ENCODE peak calls at places on chromosomes 16 and 17, in six cellular contexts. M, U, T, X, V and Z are unnamed samples.

GRCh38 chr17:73639926-73640325 is 4.3 kb downstream of the SDK2 start:
- DNase-seq in M (no peak), U (no peak), T (no peak), X (peak; percentile 24), V (no peak), Z (no peak)

GRCh38 chr16:49055824-49056545 is 225.7 kb downstream of the CBLN1 start:
- DNase-seq in M (no peak), U (no peak), T (no peak), X (no peak), V (no peak), Z (no peak)

GRCh38 chr17:81898029-81898866 is 3.8 kb upstream of the NPB start:
- DNase-seq in M (no peak), U (no peak), T (no peak), X (no peak), V (no peak), Z (no peak)

GRCh38 chr17:49090885-49091594 is 41.5 kb upstream of the B4GALNT2 start:
- DNase-seq in M (no peak), U (no peak), T (no peak), X (no peak), V (no peak), Z (no peak)

GRCh38 chr17:80947200-80947940 is 44.3 kb upstream of the CHMP6 start:
- DNase-seq in M (no peak), U (peak; percentile 33), T (no peak), X (no peak), V (no peak), Z (no peak)

GRCh38 chr17:56754523-56755208 is 79.1 kb downstream of the C17orf67 start:
- DNase-seq in M (no peak), U (no peak), T (no peak), X (no peak), V (no peak), Z (no peak)

GRCh38 chr16:15827709-15828343 is 29.0 kb downstream of the MYH11 start:
- DNase-seq in M (no peak), U (no peak), T (no peak), X (no peak), V (no peak), Z (no peak)

GRCh38 chr17:65163990-65164495 is 26.9 kb downstream of the RGS9 start:
- DNase-seq in M (peak; percentile 26), U (no peak), T (no peak), X (peak; percentile 41), V (no peak), Z (no peak)

GRCh38 chr16:88988980-88989791 is 12.2 kb upstream of the CBFA2T3 start:
- DNase-seq in M (no peak), U (no peak), T (no peak), X (no peak), V (no peak), Z (no peak)

GRCh38 chr16:68514511-68514910 is 24.6 kb upstream of the ZFP90 start:
- DNase-seq in M (no peak), U (no peak), T (no peak), X (no peak), V (peak; percentile 47), Z (no peak)

GRCh38 chr17:19707728-19708221 is 8.6 kb downstream of the SLC47A2 start:
- DNase-seq in M (no peak), U (no peak), T (no peak), X (no peak), V (peak; percentile 55), Z (no peak)

GRCh38 chr17:55440391-55440790 is 18.8 kb upstream of the MMD start:
- DNase-seq in M (no peak), U (no peak), T (no peak), X (no peak), V (no peak), Z (no peak)

GRCh38 chr17:57342963-57343589 is 86.8 kb downstream of the MSI2 start:
- DNase-seq in M (no peak), U (no peak), T (no peak), X (no peak), V (no peak), Z (no peak)

GRCh38 chr17:48503747-48504146 is 27.1 kb downstream of the HOXB1 start:
- DNase-seq in M (no peak), U (no peak), T (no peak), X (no peak), V (no peak), Z (no peak)

GRCh38 chr16:68492501-68493411 is 44.4 kb upstream of the SMPD3 start:
- DNase-seq in M (no peak), U (no peak), T (no peak), X (peak; percentile 94), V (no peak), Z (no peak)

GRCh38 chr16:73082608-73083007 is 34.7 kb upstream of the ZFHX3 start:
- DNase-seq in M (no peak), U (no peak), T (peak; percentile 71), X (no peak), V (no peak), Z (no peak)

GRCh38 chr17:15777717-15778116 is 45.6 kb downstream of the TBC1D26 start:
- DNase-seq in M (no peak), U (no peak), T (no peak), X (no peak), V (no peak), Z (no peak)
- H3K9me3 ChIP-seq in M (peaks cover 11% of the 10 kb centered on the region), U (no peaks in the 10 kb centered on the region), T (no peaks in the 10 kb centered on the region), X (no peaks in the 10 kb centered on the region), V (no peaks in the 10 kb centered on the region), Z (no peaks in the 10 kb centered on the region)

GRCh38 chr16:56331399-56331798 is 93.9 kb downstream of the AMFR start:
- DNase-seq in M (no peak), U (no peak), T (no peak), X (no peak), V (no peak), Z (no peak)

GRCh38 chr16:56330476-56330875 is 94.9 kb downstream of the AMFR start:
- DNase-seq in M (no peak), U (no peak), T (no peak), X (no peak), V (no peak), Z (no peak)

GRCh38 chr16:56331915-56332314 is 93.4 kb downstream of the AMFR start:
- DNase-seq in M (no peak), U (no peak), T (no peak), X (no peak), V (no peak), Z (no peak)

GRCh38 chr16:56334761-56335160 is 90.6 kb downstream of the AMFR start:
- DNase-seq in M (no peak), U (no peak), T (no peak), X (no peak), V (no peak), Z (no peak)

DNA sequence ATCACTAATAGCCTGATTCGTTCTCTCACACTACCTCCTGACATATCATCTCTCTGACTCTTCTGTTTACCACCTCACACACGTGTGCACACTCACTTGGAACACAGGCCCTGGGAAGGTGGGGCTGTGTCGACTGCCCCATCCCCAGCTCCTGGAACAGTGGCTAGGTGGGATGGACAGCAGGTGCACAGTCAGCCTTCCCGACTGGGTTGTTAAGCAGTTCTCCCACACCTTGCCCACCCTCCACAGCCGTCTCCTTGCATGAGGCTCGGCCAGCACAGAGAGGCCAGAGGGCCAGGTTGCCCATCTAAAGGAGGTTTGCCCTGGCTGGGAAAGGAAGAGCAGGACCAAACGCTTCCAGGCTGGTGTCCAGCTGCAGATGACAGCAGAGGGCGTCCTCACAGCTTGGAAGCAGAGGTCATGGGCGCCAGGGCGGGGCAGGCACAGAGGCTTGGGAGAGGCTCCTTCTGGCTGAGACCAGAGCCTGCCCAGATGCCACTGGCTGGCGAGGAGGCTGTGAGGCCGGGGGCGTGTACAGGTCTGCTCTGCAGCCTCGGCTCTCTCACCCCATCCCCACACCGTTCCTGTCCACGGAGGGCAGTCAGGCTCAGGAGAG is 92.8 kb downstream of the AMFR start:
- DNase-seq in M (no peak), U (peak; percentile 70), T (no peak), X (peak; percentile 68), V (peak; percentile 56), Z (no peak)
- TF ChIP-seq CTCF in M (no peak), U (no peak), T (no peak), X (no peak), V (peak; percentile 27), Z (no peak)

GRCh38 chr17:75721463-75722011 is 278 bp downstream of the ITGB4 start:
- DNase-seq in M (no peak), U (no peak), T (no peak), X (peak; percentile 57), V (peak; percentile 9), Z (no peak)

GRCh38 chr17:75722542-75723095 is 1.4 kb downstream of the ITGB4 start:
- DNase-seq in M (no peak), U (no peak), T (no peak), X (no peak), V (no peak), Z (no peak)

GRCh38 chr17:75720656-75721462 is at the start of gene ITGB4:
- DNase-seq in M (peak; percentile 65), U (peak; percentile 51), T (no peak), X (peak; percentile 91), V (peak; percentile 90), Z (peak; percentile 64)

GRCh38 chr17:75723201-75723930 is 2.1 kb downstream of the ITGB4 start:
- DNase-seq in M (no peak), U (no peak), T (no peak), X (peak; percentile 77), V (no peak), Z (no peak)

DNA sequence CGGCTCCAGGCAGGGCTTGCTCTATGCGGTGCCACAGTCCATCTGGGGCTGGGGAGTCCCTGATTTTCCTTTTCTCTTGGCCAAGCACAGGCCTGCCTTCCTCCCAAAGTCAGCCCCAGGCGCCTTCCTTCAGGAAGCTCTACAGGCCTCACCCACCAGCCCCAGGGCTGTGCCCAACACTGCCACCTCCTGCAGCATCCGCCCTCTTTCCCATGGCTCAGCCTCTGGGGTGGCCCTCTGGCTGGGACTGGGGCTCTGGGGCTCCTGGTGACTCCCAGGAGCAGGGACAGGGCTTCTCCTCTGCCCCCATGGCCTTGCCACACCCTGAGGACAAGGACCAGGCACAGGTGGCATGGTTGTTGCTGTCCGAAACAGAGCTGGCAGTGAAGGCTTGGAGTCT is 817 bp downstream of the ITGB4 start:
- DNase-seq in M (no peak), U (no peak), T (no peak), X (peak; percentile 61), V (no peak), Z (no peak)
- H3K27ac ChIP-seq in M (no peak overlapping the region), U (no peak overlapping the region), T (no peak overlapping the region), X (peak overlapping the region; percentile 92), V (peak overlapping the region; percentile 70), Z (no peak overlapping the region)

GRCh38 chr16:59899940-59900339 is 1165.8 kb upstream of the GOT2 start:
- DNase-seq in M (no peak), U (no peak), T (no peak), X (no peak), V (no peak), Z (no peak)
- H3K9me3 ChIP-seq in M (peaks cover 12% of the 10 kb centered on the region), U (no peaks in the 10 kb centered on the region), T (no peaks in the 10 kb centered on the region), X (no peaks in the 10 kb centered on the region), V (no peaks in the 10 kb centered on the region), Z (no peaks in the 10 kb centered on the region)